ENCODE peak calls at places on chromosomes 12 and 14, in five cellular contexts. One of them, this sample, is unnamed.

GRCh38 chr14:63286071-63286470 is 32.7 kb downstream of the GPHB5 start:
- DNase-seq in K562: no peak
- DNase-seq in GM12878: no peak
- DNase-seq in HCT116: no peak
- DNase-seq in HepG2: no peak
- DNase-seq in this sample: no peak

GRCh38 chr14:64474698-64475097 is 9.4 kb downstream of the AKAP5 start:
- DNase-seq in K562: no peak
- DNase-seq in GM12878: no peak
- DNase-seq in HCT116: no peak
- DNase-seq in HepG2: no peak
- DNase-seq in this sample: no peak

GRCh38 chr14:57057803-57058202 is 210.9 kb downstream of the EXOC5 start:
- DNase-seq in K562: no peak
- DNase-seq in GM12878: no peak
- DNase-seq in HCT116: no peak
- DNase-seq in HepG2: no peak
- DNase-seq in this sample: no peak

GRCh38 chr12:122028601-122029560 is 7.2 kb downstream of the BCL7A start:
- DNase-seq in K562: no peak
- DNase-seq in GM12878: peak
- DNase-seq in HCT116: no peak
- DNase-seq in HepG2: no peak
- DNase-seq in this sample: no peak

GRCh38 chr12:109385339-109386078 is 37.8 kb downstream of the MYO1H start:
- DNase-seq in K562: peak
- DNase-seq in GM12878: no peak
- DNase-seq in HCT116: peak
- DNase-seq in HepG2: peak
- DNase-seq in this sample: no peak

GRCh38 chr12:118374909-118375308 is 1.4 kb upstream of the SUDS3 start:
- DNase-seq in K562: no peak
- DNase-seq in GM12878: no peak
- DNase-seq in HCT116: no peak
- DNase-seq in HepG2: no peak
- DNase-seq in this sample: no peak

GRCh38 chr12:46459881-46460545 is 87.4 kb upstream of the SLC38A2 start:
- DNase-seq in K562: no peak
- DNase-seq in GM12878: no peak
- DNase-seq in HCT116: no peak
- DNase-seq in HepG2: no peak
- DNase-seq in this sample: no peak

GRCh38 chr12:114995891-114996290 is 311.9 kb upstream of the TBX3 start:
- DNase-seq in K562: no peak
- DNase-seq in GM12878: no peak
- DNase-seq in HCT116: no peak
- DNase-seq in HepG2: no peak
- DNase-seq in this sample: no peak

GRCh38 chr12:116426391-116427136 is 132.6 kb upstream of the MAP1LC3B2 start:
- DNase-seq in K562: peak
- DNase-seq in GM12878: no peak
- DNase-seq in HCT116: peak
- DNase-seq in HepG2: no peak
- DNase-seq in this sample: peak

GRCh38 chr14:90985601-90986242 is 74.7 kb downstream of the RPS6KA5 start:
- DNase-seq in K562: no peak
- DNase-seq in GM12878: no peak
- DNase-seq in HCT116: no peak
- DNase-seq in HepG2: no peak
- DNase-seq in this sample: no peak

GRCh38 chr12:32146074-32146873 is 39.6 kb downstream of the BICD1 start:
- DNase-seq in K562: no peak
- DNase-seq in GM12878: peak
- DNase-seq in HCT116: no peak
- DNase-seq in HepG2: no peak
- DNase-seq in this sample: no peak

GRCh38 chr14:68444449-68445168 is 348.3 kb downstream of the ZFP36L1 start:
- DNase-seq in K562: no peak
- DNase-seq in GM12878: no peak
- DNase-seq in HCT116: no peak
- DNase-seq in HepG2: peak
- DNase-seq in this sample: no peak

GRCh38 chr12:116104167-116104750 is 173.2 kb downstream of the MED13L start:
- DNase-seq in K562: no peak
- DNase-seq in GM12878: no peak
- DNase-seq in HCT116: no peak
- DNase-seq in HepG2: no peak
- DNase-seq in this sample: no peak

GRCh38 chr14:85565862-85566296 is 35.9 kb downstream of the FLRT2 start:
- DNase-seq in K562: no peak
- DNase-seq in GM12878: no peak
- DNase-seq in HCT116: no peak
- DNase-seq in HepG2: no peak
- DNase-seq in this sample: no peak

GRCh38 chr12:76664731-76665130 is 99.2 kb upstream of the ZDHHC17 start:
- DNase-seq in K562: no peak
- DNase-seq in GM12878: no peak
- DNase-seq in HCT116: no peak
- DNase-seq in HepG2: no peak
- DNase-seq in this sample: no peak

GRCh38 chr14:36268957-36269734 is 51.3 kb downstream of the MBIP start:
- DNase-seq in K562: no peak
- DNase-seq in GM12878: no peak
- DNase-seq in HCT116: no peak
- DNase-seq in HepG2: no peak
- DNase-seq in this sample: no peak

GRCh38 chr12:93198086-93198485 is 179.6 kb upstream of the NUDT4 start:
- DNase-seq in K562: no peak
- DNase-seq in GM12878: no peak
- DNase-seq in HCT116: peak
- DNase-seq in HepG2: peak
- DNase-seq in this sample: no peak

GRCh38 chr12:14854586-14855163 is 11.3 kb upstream of the ART4 start:
- DNase-seq in K562: no peak
- DNase-seq in GM12878: no peak
- DNase-seq in HCT116: no peak
- DNase-seq in HepG2: no peak
- DNase-seq in this sample: no peak

GRCh38 chr12:113980537-113981337 is 14.6 kb upstream of the RBM19 start:
- DNase-seq in K562: peak
- DNase-seq in GM12878: no peak
- DNase-seq in HCT116: peak
- DNase-seq in HepG2: peak
- DNase-seq in this sample: peak

GRCh38 chr14:79708991-79709390 is 502.3 kb downstream of the DIO2 start:
- DNase-seq in K562: no peak
- DNase-seq in GM12878: no peak
- DNase-seq in HCT116: no peak
- DNase-seq in HepG2: no peak
- DNase-seq in this sample: no peak

GRCh38 chr14:104150201-104151027 is 12.0 kb downstream of the KIF26A start:
- DNase-seq in K562: no peak
- DNase-seq in GM12878: no peak
- DNase-seq in HCT116: no peak
- DNase-seq in HepG2: no peak
- DNase-seq in this sample: no peak

GRCh38 chr14:101780887-101781239 is 19.4 kb downstream of the PPP2R5C start:
- DNase-seq in K562: no peak
- DNase-seq in GM12878: no peak
- DNase-seq in HCT116: no peak
- DNase-seq in HepG2: no peak
- DNase-seq in this sample: no peak

GRCh38 chr14:69629225-69630127 is 18.1 kb downstream of the SUSD6 start:
- DNase-seq in K562: peak
- DNase-seq in GM12878: no peak
- DNase-seq in HCT116: no peak
- DNase-seq in HepG2: no peak
- DNase-seq in this sample: no peak

GRCh38 chr14:72924332-72924731 is 1.9 kb upstream of the DCAF4 start:
- DNase-seq in K562: peak
- DNase-seq in GM12878: no peak
- DNase-seq in HCT116: no peak
- DNase-seq in HepG2: peak
- DNase-seq in this sample: no peak

GRCh38 chr12:74476234-74476633 is 61.4 kb upstream of the ATXN7L3B start:
- DNase-seq in K562: no peak
- DNase-seq in GM12878: no peak
- DNase-seq in HCT116: no peak
- DNase-seq in HepG2: no peak
- DNase-seq in this sample: no peak

GRCh38 chr14:98163285-98163741 is 1108.7 kb downstream of the BCL11B start:
- DNase-seq in K562: no peak
- DNase-seq in GM12878: no peak
- DNase-seq in HCT116: no peak
- DNase-seq in HepG2: no peak
- DNase-seq in this sample: no peak

GRCh38 chr14:98167253-98167652 is 1104.7 kb downstream of the BCL11B start:
- DNase-seq in K562: no peak
- DNase-seq in GM12878: no peak
- DNase-seq in HCT116: no peak
- DNase-seq in HepG2: no peak
- DNase-seq in this sample: no peak

GRCh38 chr14:98160901-98161300 is 1111.1 kb downstream of the BCL11B start:
- DNase-seq in K562: no peak
- DNase-seq in GM12878: no peak
- DNase-seq in HCT116: no peak
- DNase-seq in HepG2: no peak
- DNase-seq in this sample: no peak

GRCh38 chr14:98162829-98163228 is 1109.2 kb downstream of the BCL11B start:
- DNase-seq in K562: no peak
- DNase-seq in GM12878: no peak
- DNase-seq in HCT116: no peak
- DNase-seq in HepG2: no peak
- DNase-seq in this sample: no peak

GRCh38 chr14:98161366-98161765 is 1110.6 kb downstream of the BCL11B start:
- DNase-seq in K562: no peak
- DNase-seq in GM12878: no peak
- DNase-seq in HCT116: no peak
- DNase-seq in HepG2: no peak
- DNase-seq in this sample: no peak
- TF ChIP-seq ZNF274 in K562: no peak
- TF ChIP-seq ZNF274 in GM12878: no peak
- TF ChIP-seq ZNF274 in HCT116: no peak
- TF ChIP-seq ZNF274 in HepG2: no peak
- TF ChIP-seq ZNF274 in this sample: no peak

DNA sequence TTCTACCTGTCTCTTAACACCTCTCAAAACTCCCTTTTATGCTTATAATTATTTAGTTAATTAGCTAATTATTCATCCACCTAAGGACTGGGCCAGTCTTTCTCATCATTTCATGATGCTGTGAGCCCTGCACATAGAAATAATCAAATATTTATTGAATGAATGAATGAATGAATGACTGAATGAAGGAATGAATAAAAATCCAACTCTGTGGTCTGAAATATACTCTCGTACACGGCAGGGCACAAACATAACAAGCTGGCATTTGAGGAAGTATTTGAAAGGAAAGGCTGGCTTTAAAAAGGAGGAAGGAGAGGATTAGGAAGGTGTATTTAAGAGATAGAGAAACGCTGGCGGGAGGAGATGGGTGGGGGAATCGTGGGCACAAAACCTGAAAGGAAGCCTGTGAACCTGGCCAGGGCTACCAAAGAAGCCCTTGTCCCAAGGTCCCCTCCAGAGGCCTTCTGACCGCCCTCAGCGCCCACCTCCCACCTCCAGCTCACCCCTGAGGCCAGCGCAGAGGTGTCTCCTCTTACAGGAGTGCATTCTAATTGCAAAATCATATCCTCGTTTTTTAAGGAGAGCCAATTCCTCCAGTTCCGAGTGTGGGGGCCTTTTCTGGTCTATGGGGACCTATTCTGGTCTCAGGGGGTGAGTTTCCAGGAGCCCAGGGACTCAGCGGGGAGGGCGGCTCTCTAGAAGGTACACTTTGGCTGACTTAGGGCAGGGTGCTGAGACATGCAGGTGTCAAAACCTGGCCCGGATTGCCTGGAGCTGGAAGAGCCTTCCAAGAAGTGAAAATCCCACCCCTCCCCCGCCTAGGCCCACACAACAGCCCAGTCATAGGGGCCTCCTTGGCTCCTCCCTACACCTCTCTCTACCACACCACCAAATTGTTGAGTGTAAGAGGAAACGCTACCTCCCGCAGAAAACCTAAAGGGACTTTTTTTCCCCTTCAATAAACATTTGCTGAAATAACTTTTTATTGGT is 8.7 kb upstream of the JDP2 start:
- DNase-seq in K562: peak
- DNase-seq in GM12878: peak
- DNase-seq in HCT116: peak
- DNase-seq in HepG2: no peak
- DNase-seq in this sample: peak
- TF ChIP-seq POLR2A in K562: no peak
- TF ChIP-seq POLR2A in GM12878: peak
- TF ChIP-seq POLR2A in HCT116: no peak
- TF ChIP-seq POLR2A in HepG2: no peak
- TF ChIP-seq POLR2A in this sample: peak

GRCh38 chr12:120903818-120904773 is at the start of gene SPPL3:
- DNase-seq in K562: peak
- DNase-seq in GM12878: peak
- DNase-seq in HCT116: peak
- DNase-seq in HepG2: peak
- DNase-seq in this sample: peak
- TF ChIP-seq ZNF274 in K562: no peak
- TF ChIP-seq ZNF274 in GM12878: no peak
- TF ChIP-seq ZNF274 in HCT116: no peak
- TF ChIP-seq ZNF274 in HepG2: no peak
- TF ChIP-seq ZNF274 in this sample: no peak

GRCh38 chr12:94460594-94460959 is 910 bp upstream of the CEP83 start:
- DNase-seq in K562: no peak
- DNase-seq in GM12878: no peak
- DNase-seq in HCT116: no peak
- DNase-seq in HepG2: no peak
- DNase-seq in this sample: no peak

GRCh38 chr12:94458882-94459772 is 540 bp downstream of the CEP83 start:
- DNase-seq in K562: peak
- DNase-seq in GM12878: no peak
- DNase-seq in HCT116: peak
- DNase-seq in HepG2: peak
- DNase-seq in this sample: no peak

GRCh38 chr12:94457331-94457730 is 2.3 kb downstream of the CEP83 start:
- DNase-seq in K562: no peak
- DNase-seq in GM12878: no peak
- DNase-seq in HCT116: no peak
- DNase-seq in HepG2: no peak
- DNase-seq in this sample: no peak

GRCh38 chr12:94459773-94460593 is at the start of gene CEP83:
- DNase-seq in K562: peak
- DNase-seq in GM12878: peak
- DNase-seq in HCT116: peak
- DNase-seq in HepG2: peak
- DNase-seq in this sample: peak
- TF ChIP-seq POLR2A in K562: peak
- TF ChIP-seq POLR2A in GM12878: peak
- TF ChIP-seq POLR2A in HCT116: peak
- TF ChIP-seq POLR2A in HepG2: peak
- TF ChIP-seq POLR2A in this sample: peak

This sample was measured in H1.